ENCODE peak calls at places on chromosomes 13 and 19, in four cellular contexts. P is GM12878, X is HepG2, F is K562. L is an unnamed sample.

GRCh38 chr13:108000998-108001397 is 214.3 kb downstream of the LIG4 start:
- DNase-seq in X (no peak), P (no peak), F (peak), L (no peak)

GRCh38 chr19:34961775-34962174 is 2.3 kb downstream of the ZNF792 start:
- DNase-seq in P (no peak), F (no peak), X (no peak), L (no peak)

GRCh38 chr19:44939668-44940067 is 2.4 kb upstream of the APOC4 start:
- DNase-seq in X (peak), P (no peak), F (no peak), L (no peak)

GRCh38 chr19:30640266-30640965 is 268.2 kb downstream of the ZNF536 start:
- DNase-seq in F (no peak), X (no peak), P (no peak), L (no peak)

GRCh38 chr19:35090795-35091214 is 24.8 kb upstream of the FXYD3 start:
- DNase-seq in P (no peak), X (no peak), F (no peak), L (peak)

GRCh38 chr13:59354665-59355064 is 809.1 kb downstream of the DIAPH3 start:
- DNase-seq in P (no peak), F (no peak), X (no peak), L (no peak)

GRCh38 chr13:26983533-26984315 is 187.9 kb downstream of the USP12 start:
- DNase-seq in F (no peak), P (no peak), X (no peak), L (no peak)

GRCh38 chr19:3821857-3822364 is 35.7 kb upstream of the MATK start:
- DNase-seq in F (peak), X (peak), P (no peak), L (peak)

GRCh38 chr13:72850959-72851677 is 69.2 kb downstream of the PIBF1 start:
- DNase-seq in P (no peak), X (no peak), F (no peak), L (no peak)

GRCh38 chr13:65540064-65540635 is 1690.0 kb downstream of the PCDH9 start:
- DNase-seq in P (no peak), F (no peak), X (no peak), L (no peak)

GRCh38 chr13:68490594-68490993 is 1260.5 kb upstream of the PCDH9 start:
- DNase-seq in P (no peak), F (no peak), X (no peak), L (no peak)

GRCh38 chr19:13986348-13986904 is 19.7 kb downstream of the RFX1 start:
- DNase-seq in F (no peak), P (peak), X (no peak), L (no peak)

GRCh38 chr13:50099473-50099872 is 84.2 kb downstream of the KCNRG start:
- DNase-seq in F (no peak), P (no peak), X (no peak), L (no peak)

GRCh38 chr19:43739419-43739818 is 15.3 kb downstream of the SMG9 start:
- DNase-seq in F (no peak), P (no peak), X (no peak), L (no peak)

GRCh38 chr13:75870397-75870801 is 234.3 kb downstream of the LMO7 start:
- DNase-seq in P (no peak), X (no peak), F (peak), L (peak)

GRCh38 chr13:66128692-66129269 is 1101.4 kb downstream of the PCDH9 start:
- DNase-seq in P (no peak), X (no peak), F (no peak), L (no peak)

GRCh38 chr19:46426506-46427162 is 2.1 kb downstream of the PNMA8C start:
- DNase-seq in P (no peak), F (peak), X (peak), L (no peak)

GRCh38 chr19:5671600-5671999 is 8.7 kb downstream of the MICOS13 start:
- DNase-seq in X (no peak), F (no peak), P (no peak), L (no peak)

GRCh38 chr13:97386832-97387486 is 47.0 kb upstream of the RAP2A start:
- DNase-seq in X (no peak), F (no peak), P (no peak), L (no peak)

GRCh38 chr19:4582980-4583842 is 23.7 kb upstream of the SEMA6B start:
- DNase-seq in F (no peak), P (no peak), X (peak), L (no peak)

GRCh38 chr13:29991343-29991742 is 140.9 kb upstream of the UBL3 start:
- DNase-seq in P (no peak), X (no peak), F (no peak), L (no peak)

GRCh38 chr19:9584073-9584833 is at the start of gene ZNF121:
- DNase-seq in X (peak), P (peak), F (peak), L (peak)
- TF ChIP-seq TARDBP in X (peak), P (no peak), F (no peak), L (no peak)

DNA sequence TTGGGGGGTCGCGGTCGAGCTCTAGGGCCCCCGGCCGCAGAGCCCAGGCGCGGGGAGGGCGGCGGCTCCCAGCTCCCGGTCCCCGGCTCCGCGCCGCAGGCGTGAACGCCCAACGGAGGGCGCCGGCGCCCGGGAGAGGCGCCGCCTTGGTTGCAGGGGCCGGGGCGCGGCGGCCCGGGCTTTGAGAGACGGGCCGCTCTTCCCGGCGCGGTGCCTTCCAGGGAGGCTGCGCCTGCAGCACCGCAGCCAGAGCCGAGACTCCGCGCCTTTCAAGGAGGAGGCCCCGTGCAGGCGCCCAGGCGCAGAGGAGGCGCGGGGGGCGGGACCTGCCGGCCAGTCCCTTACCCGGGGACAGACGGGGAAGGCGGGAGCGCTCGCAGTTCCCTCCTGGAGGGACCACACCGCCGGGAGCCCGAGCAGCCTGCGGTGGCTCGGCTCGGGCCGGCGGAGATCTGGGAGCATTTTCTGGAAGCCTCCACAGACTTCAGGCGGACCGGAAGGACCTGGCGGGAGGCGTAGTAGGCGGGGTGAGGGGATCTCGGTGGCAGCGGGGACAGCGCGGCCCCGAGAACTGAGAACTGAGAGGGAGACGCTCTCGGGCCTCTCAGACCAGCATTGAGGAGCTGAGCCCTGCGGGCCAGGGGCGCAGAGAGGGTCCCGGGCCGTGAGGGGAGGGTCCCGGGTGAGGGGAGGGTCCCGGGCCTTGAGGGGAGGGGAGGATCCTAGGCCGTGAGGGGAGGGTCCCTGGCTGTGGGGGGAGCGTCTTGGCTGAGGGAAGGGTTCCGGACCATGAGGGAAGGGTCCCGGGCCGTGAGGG is 25.5 kb upstream of the MCF2L start:
- DNase-seq in P (no peak), X (no peak), F (no peak), L (peak)
- TF ChIP-seq BHLHE40 in P (no peak), X (no peak), F (no peak), L (no peak)

DNA sequence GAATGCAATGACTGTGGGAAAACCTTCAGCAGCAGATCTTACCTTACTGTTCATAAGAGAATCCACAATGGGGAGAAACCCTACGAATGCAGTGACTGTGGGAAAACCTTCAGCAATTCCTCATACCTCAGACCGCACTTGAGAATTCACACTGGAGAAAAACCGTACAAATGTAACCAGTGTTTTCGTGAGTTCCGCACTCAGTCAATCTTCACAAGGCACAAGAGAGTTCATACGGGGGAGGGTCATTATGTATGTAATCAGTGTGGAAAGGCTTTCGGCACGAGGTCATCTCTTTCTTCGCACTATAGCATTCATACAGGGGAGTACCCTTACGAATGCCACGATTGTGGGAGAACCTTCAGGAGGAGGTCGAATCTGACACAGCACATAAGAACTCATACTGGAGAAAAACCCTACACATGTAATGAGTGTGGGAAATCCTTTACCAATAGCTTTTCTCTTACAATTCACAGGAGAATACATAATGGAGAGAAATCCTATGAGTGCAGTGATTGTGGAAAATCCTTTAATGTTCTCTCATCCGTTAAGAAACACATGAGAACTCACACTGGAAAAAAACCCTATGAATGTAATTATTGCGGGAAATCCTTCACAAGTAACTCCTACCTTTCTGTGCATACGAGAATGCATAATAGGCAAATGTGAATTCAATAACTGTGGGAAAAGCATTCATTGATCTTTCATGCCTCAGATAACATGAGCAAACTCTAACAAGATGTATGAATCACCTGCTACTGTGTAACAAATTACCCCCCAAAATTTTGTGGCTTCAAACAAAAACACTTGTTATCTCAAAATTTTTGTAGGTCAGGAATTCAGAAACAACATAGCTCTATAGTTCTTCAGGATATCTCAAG is 13.8 kb downstream of the ZNF557 start:
- DNase-seq in X (no peak), P (no peak), F (no peak), L (no peak)
- TF ChIP-seq FOXK2 in X (no peak), P (no peak), F (no peak), L (no peak)

GRCh38 chr13:93771229-93771628 is 544.6 kb downstream of the GPC6 start:
- DNase-seq in P (no peak), X (no peak), F (no peak), L (no peak)

GRCh38 chr13:93767917-93768422 is 541.4 kb downstream of the GPC6 start:
- DNase-seq in X (peak), F (no peak), P (no peak), L (no peak)

GRCh38 chr13:93769607-93770006 is 543.0 kb downstream of the GPC6 start:
- DNase-seq in P (no peak), X (no peak), F (no peak), L (no peak)

GRCh38 chr13:93767231-93767916 is 540.8 kb downstream of the GPC6 start:
- DNase-seq in X (peak), P (no peak), F (no peak), L (no peak)

GRCh38 chr13:93769126-93769525 is 542.5 kb downstream of the GPC6 start:
- DNase-seq in X (no peak), F (no peak), P (no peak), L (no peak)
- TF ChIP-seq TARDBP in X (no peak), F (no peak), P (no peak), L (no peak)

GRCh38 chr19:48895226-48895625 is 3.3 kb downstream of the TULP2 start:
- DNase-seq in X (no peak), P (no peak), F (no peak), L (no peak)
- TF ChIP-seq BHLHE40 in X (no peak), P (no peak), F (no peak), L (no peak)

GRCh38 chr13:98721825-98722510 is 30.5 kb downstream of the SLC15A1 start:
- DNase-seq in P (no peak), X (no peak), F (no peak), L (no peak)
- TF ChIP-seq FOXK2 in P (no peak), X (no peak), F (no peak), L (no peak)

GRCh38 chr13:38635030-38635429 is 51.8 kb upstream of the FREM2 start:
- DNase-seq in F (no peak), P (no peak), X (no peak), L (no peak)
- TF ChIP-seq TARDBP in F (no peak), P (no peak), X (no peak), L (no peak)

GRCh38 chr13:36820222-36820621 is 1.2 kb downstream of the RFXAP start:
- DNase-seq in P (peak), F (no peak), X (no peak), L (no peak)

GRCh38 chr13:36818483-36819063 is 449 bp upstream of the RFXAP start:
- DNase-seq in F (no peak), P (no peak), X (no peak), L (peak)

GRCh38 chr13:36817996-36818395 is 1.0 kb upstream of the RFXAP start:
- DNase-seq in X (no peak), F (no peak), P (no peak), L (no peak)

GRCh38 chr13:36819064-36819810 is at the start of gene RFXAP:
- DNase-seq in F (peak), X (peak), P (peak), L (peak)

DNA sequence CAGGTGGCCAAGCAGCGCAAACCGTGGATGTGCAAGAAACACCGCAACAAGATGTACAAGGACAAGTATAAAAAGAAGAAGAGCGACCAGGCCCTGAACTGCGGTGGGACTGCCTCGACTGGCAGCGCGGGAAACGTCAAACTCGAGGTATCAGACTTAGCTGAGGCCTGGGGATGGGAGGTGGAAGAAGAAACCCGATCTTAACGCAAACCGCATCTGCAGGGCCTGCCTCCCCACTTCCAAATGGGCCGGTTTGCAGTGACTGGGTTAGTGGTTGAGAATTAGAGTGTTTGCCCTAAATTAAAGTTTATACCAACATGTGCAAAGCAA is 754 bp downstream of the RFXAP start:
- DNase-seq in F (peak), P (no peak), X (no peak), L (peak)
- TF ChIP-seq BHLHE40 in F (no peak), P (no peak), X (no peak), L (no peak)

DNA sequence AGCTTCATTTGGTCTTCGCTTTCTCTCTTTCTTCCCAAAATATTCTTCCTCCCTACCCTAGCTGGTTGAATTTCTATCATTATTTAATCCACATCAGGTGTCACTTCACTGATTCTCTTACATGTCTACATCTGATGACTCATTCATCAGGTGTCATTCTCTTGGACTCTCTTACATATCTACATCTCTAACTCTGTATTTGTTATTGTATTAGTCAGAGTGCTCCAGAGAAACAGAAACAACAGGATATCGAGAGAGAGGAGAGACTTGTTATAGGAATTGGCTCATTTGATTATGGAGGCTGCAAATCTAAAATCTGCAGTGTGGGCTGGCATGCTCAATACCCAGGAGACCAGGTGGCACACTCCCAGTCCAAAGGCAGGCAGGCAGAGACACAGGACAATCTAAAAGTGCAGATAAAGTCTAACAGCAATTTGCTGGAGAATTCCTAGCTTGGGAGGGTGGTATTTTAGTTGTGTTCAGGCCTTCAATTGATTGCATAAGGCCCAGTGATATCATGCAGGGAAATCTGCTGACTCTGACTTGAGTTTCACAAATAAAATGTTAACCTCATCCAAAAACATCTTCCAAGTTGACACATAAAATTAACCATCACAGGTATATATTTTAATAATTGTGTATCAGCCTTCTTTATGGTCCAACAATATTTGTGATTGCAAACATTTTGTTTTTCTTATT is 541.4 kb upstream of the SLITRK5 start:
- DNase-seq in P (no peak), F (no peak), X (no peak), L (no peak)
- TF ChIP-seq FOXK2 in P (no peak), F (no peak), X (no peak), L (no peak)

GRCh38 chr13:45218689-45219088 is 17.8 kb upstream of the KCTD4 start:
- DNase-seq in X (no peak), P (no peak), F (no peak), L (no peak)

GRCh38 chr13:45220403-45220802 is 19.6 kb upstream of the KCTD4 start:
- DNase-seq in X (no peak), P (no peak), F (no peak), L (no peak)

GRCh38 chr13:45222919-45223318 is 22.1 kb upstream of the KCTD4 start:
- DNase-seq in X (no peak), F (no peak), P (no peak), L (no peak)

GRCh38 chr13:45219123-45219891 is 18.5 kb upstream of the KCTD4 start:
- DNase-seq in X (peak), F (no peak), P (no peak), L (no peak)

DNA sequence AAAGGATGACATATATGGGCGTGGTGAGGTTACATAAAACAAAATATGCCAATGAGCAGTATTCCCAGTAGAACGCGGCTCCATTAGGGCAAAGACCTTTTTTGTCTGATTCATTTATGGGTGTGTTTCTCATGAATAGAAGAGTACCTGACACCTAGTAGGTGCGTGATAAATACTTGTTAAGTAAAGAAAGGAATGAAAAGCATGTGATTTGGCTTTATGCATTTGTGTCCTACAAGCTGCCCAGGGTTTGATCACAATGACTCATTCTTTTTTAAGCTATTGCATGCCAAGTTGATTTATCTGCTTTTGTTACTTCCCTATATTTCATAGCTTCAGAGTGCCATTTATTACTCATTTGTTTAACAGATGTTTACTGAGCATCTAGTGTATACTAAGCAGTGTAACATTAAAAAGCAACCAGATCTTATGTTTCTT is 19.1 kb upstream of the KCTD4 start:
- DNase-seq in P (no peak), F (no peak), X (no peak), L (no peak)
- TF ChIP-seq TARDBP in P (no peak), F (no peak), X (no peak), L (no peak)

L was measured in HEK293T.